ENCODE peak calls at places on chromosomes 7 and 10, in five cellular contexts. One of them, this sample, is unnamed.

GRCh38 chr10:78432582-78432981 is 398.9 kb downstream of the RPS24 start:
- DNase-seq in memory B cell: no peak
- DNase-seq in nephron progenitor cell: no peak
- DNase-seq in fibroblast of the aortic adventitia: peak; percentile 29
- DNase-seq in neuronal stem cell: no peak
- DNase-seq in this sample: no peak

GRCh38 chr7:74173074-74173473 is 1.1 kb upstream of the EIF4H start:
- DNase-seq in memory B cell: no peak
- DNase-seq in nephron progenitor cell: peak; percentile 37
- DNase-seq in fibroblast of the aortic adventitia: no peak
- DNase-seq in neuronal stem cell: no peak
- DNase-seq in this sample: no peak

GRCh38 chr7:485188-486081 is 34.2 kb downstream of the PDGFA start:
- DNase-seq in memory B cell: no peak
- DNase-seq in nephron progenitor cell: no peak
- DNase-seq in fibroblast of the aortic adventitia: no peak
- DNase-seq in neuronal stem cell: no peak
- DNase-seq in this sample: no peak

GRCh38 chr10:97454330-97455036 is 8.5 kb downstream of the ZDHHC16 start:
- DNase-seq in memory B cell: no peak
- DNase-seq in nephron progenitor cell: no peak
- DNase-seq in fibroblast of the aortic adventitia: peak; percentile 68
- DNase-seq in neuronal stem cell: no peak
- DNase-seq in this sample: no peak

GRCh38 chr7:12257582-12257981 is 46.5 kb downstream of the TMEM106B start:
- DNase-seq in memory B cell: no peak
- DNase-seq in nephron progenitor cell: no peak
- DNase-seq in fibroblast of the aortic adventitia: peak; percentile 56
- DNase-seq in neuronal stem cell: no peak
- DNase-seq in this sample: peak; percentile 43

GRCh38 chr10:129342385-129342784 is 124.7 kb upstream of the MGMT start:
- DNase-seq in memory B cell: no peak
- DNase-seq in nephron progenitor cell: no peak
- DNase-seq in fibroblast of the aortic adventitia: no peak
- DNase-seq in neuronal stem cell: no peak
- DNase-seq in this sample: no peak

GRCh38 chr10:46019170-46019528 is 11.3 kb downstream of the NCOA4 start:
- DNase-seq in memory B cell: no peak
- DNase-seq in nephron progenitor cell: no peak
- DNase-seq in fibroblast of the aortic adventitia: no peak
- DNase-seq in neuronal stem cell: no peak
- DNase-seq in this sample: no peak

GRCh38 chr7:151339651-151340377 is 1.8 kb upstream of the NUB1 start:
- DNase-seq in memory B cell: no peak
- DNase-seq in nephron progenitor cell: no peak
- DNase-seq in fibroblast of the aortic adventitia: no peak
- DNase-seq in neuronal stem cell: no peak
- DNase-seq in this sample: peak; percentile 51

GRCh38 chr7:128247108-128247507 is 6.0 kb downstream of the LEP start:
- DNase-seq in memory B cell: no peak
- DNase-seq in nephron progenitor cell: no peak
- DNase-seq in fibroblast of the aortic adventitia: no peak
- DNase-seq in neuronal stem cell: no peak
- DNase-seq in this sample: no peak

GRCh38 chr7:78226059-78226658 is 427.6 kb downstream of the PHTF2 start:
- DNase-seq in memory B cell: no peak
- DNase-seq in nephron progenitor cell: peak; percentile 70
- DNase-seq in fibroblast of the aortic adventitia: peak; percentile 56
- DNase-seq in neuronal stem cell: peak; percentile 30
- DNase-seq in this sample: no peak

GRCh38 chr7:104548861-104549260 is 220.5 kb downstream of the LHFPL3 start:
- DNase-seq in memory B cell: no peak
- DNase-seq in nephron progenitor cell: no peak
- DNase-seq in fibroblast of the aortic adventitia: no peak
- DNase-seq in neuronal stem cell: no peak
- DNase-seq in this sample: no peak

GRCh38 chr10:5036511-5036910 is 32.9 kb upstream of the AKR1C2 start:
- DNase-seq in memory B cell: no peak
- DNase-seq in nephron progenitor cell: no peak
- DNase-seq in fibroblast of the aortic adventitia: no peak
- DNase-seq in neuronal stem cell: no peak
- DNase-seq in this sample: no peak

GRCh38 chr7:42350801-42351200 is 113.8 kb upstream of the GLI3 start:
- DNase-seq in memory B cell: no peak
- DNase-seq in nephron progenitor cell: no peak
- DNase-seq in fibroblast of the aortic adventitia: peak; percentile 4
- DNase-seq in neuronal stem cell: no peak
- DNase-seq in this sample: no peak

GRCh38 chr7:147510913-147511312 is 1079.7 kb upstream of the C7orf33 start:
- DNase-seq in memory B cell: no peak
- DNase-seq in nephron progenitor cell: no peak
- DNase-seq in fibroblast of the aortic adventitia: peak; percentile 50
- DNase-seq in neuronal stem cell: no peak
- DNase-seq in this sample: no peak

GRCh38 chr7:157139142-157140117 is 704 bp downstream of the UBE3C start:
- DNase-seq in memory B cell: no peak
- DNase-seq in nephron progenitor cell: peak; percentile 64
- DNase-seq in fibroblast of the aortic adventitia: peak; percentile 12
- DNase-seq in neuronal stem cell: peak; percentile 15
- DNase-seq in this sample: no peak

GRCh38 chr7:155604504-155604997 is 39.9 kb upstream of the RBM33 start:
- DNase-seq in memory B cell: no peak
- DNase-seq in nephron progenitor cell: no peak
- DNase-seq in fibroblast of the aortic adventitia: no peak
- DNase-seq in neuronal stem cell: no peak
- DNase-seq in this sample: no peak

GRCh38 chr7:140003913-140004382 is 58.8 kb downstream of the PARP12 start:
- DNase-seq in memory B cell: peak; percentile 34
- DNase-seq in nephron progenitor cell: peak; percentile 42
- DNase-seq in fibroblast of the aortic adventitia: peak; percentile 82
- DNase-seq in neuronal stem cell: peak; percentile 40
- DNase-seq in this sample: no peak

GRCh38 chr10:57692255-57692980 is 575.3 kb downstream of the IPMK start:
- DNase-seq in memory B cell: no peak
- DNase-seq in nephron progenitor cell: no peak
- DNase-seq in fibroblast of the aortic adventitia: peak; percentile 87
- DNase-seq in neuronal stem cell: no peak
- DNase-seq in this sample: no peak

GRCh38 chr10:97069026-97069425 is 116.7 kb downstream of the SLIT1 start:
- DNase-seq in memory B cell: no peak
- DNase-seq in nephron progenitor cell: no peak
- DNase-seq in fibroblast of the aortic adventitia: no peak
- DNase-seq in neuronal stem cell: no peak
- DNase-seq in this sample: no peak

GRCh38 chr7:20241491-20242261 is 24.5 kb upstream of the MACC1 start:
- DNase-seq in memory B cell: no peak
- DNase-seq in nephron progenitor cell: no peak
- DNase-seq in fibroblast of the aortic adventitia: peak; percentile 99
- DNase-seq in neuronal stem cell: no peak
- DNase-seq in this sample: no peak

GRCh38 chr7:116455499-116455898 is 44.0 kb upstream of the CAV2 start:
- DNase-seq in memory B cell: no peak
- DNase-seq in nephron progenitor cell: no peak
- DNase-seq in fibroblast of the aortic adventitia: no peak
- DNase-seq in neuronal stem cell: no peak
- DNase-seq in this sample: no peak

GRCh38 chr7:143885951-143886350 is 16.0 kb downstream of the TCAF1 start:
- DNase-seq in memory B cell: no peak
- DNase-seq in nephron progenitor cell: peak; percentile 33
- DNase-seq in fibroblast of the aortic adventitia: no peak
- DNase-seq in neuronal stem cell: no peak
- DNase-seq in this sample: no peak

GRCh38 chr10:79027147-79028055 is 41.4 kb upstream of the ZMIZ1 start:
- DNase-seq in memory B cell: no peak
- DNase-seq in nephron progenitor cell: no peak
- DNase-seq in fibroblast of the aortic adventitia: no peak
- DNase-seq in neuronal stem cell: no peak
- DNase-seq in this sample: no peak

GRCh38 chr10:89535185-89536012 is at the start of gene SLC16A12:
- DNase-seq in memory B cell: no peak
- DNase-seq in nephron progenitor cell: peak; percentile 78
- DNase-seq in fibroblast of the aortic adventitia: no peak
- DNase-seq in neuronal stem cell: peak; percentile 59
- DNase-seq in this sample: no peak

GRCh38 chr7:140541513-140542192 is 62.3 kb upstream of the MKRN1 start:
- DNase-seq in memory B cell: no peak
- DNase-seq in nephron progenitor cell: peak; percentile 76
- DNase-seq in fibroblast of the aortic adventitia: peak; percentile 95
- DNase-seq in neuronal stem cell: peak; percentile 71
- DNase-seq in this sample: no peak